ENCODE peak calls at places on chromosomes 7 and 10, in ten cellular contexts. N, Z, I, J, T, A, V, C, P and M are unnamed samples.

GRCh38 chr7:35505031-35505430 is 189.9 kb downstream of the HERPUD2 start:
- DNase-seq in P (no peak), C (no peak), T (no peak), I (no peak), Z (no peak), J (no peak), N (no peak), V (no peak), A (no peak), M (no peak)

GRCh38 chr7:112091768-112092167 is 114.4 kb downstream of the DOCK4 start:
- DNase-seq in T (no peak), J (no peak), N (no peak), A (no peak), V (no peak), Z (no peak), P (no peak), I (no peak), C (no peak), M (no peak)

GRCh38 chr10:116038259-116038658 is 234.7 kb downstream of the GFRA1 start:
- DNase-seq in P (no peak), Z (no peak), J (no peak), A (peak), C (no peak), V (no peak), T (no peak), N (no peak), I (peak), M (peak)

GRCh38 chr10:100998991-100999741 is 442 bp upstream of the LZTS2 start:
- DNase-seq in I (peak), P (peak), V (peak), Z (peak), T (peak), N (no peak), A (peak), J (peak), C (peak), M (peak)

GRCh38 chr10:96626795-96627194 is 40.0 kb upstream of the TM9SF3 start:
- DNase-seq in A (no peak), P (no peak), N (no peak), C (no peak), T (no peak), Z (no peak), J (no peak), V (no peak), I (no peak), M (no peak)

GRCh38 chr7:32212321-32212720 is 142.1 kb upstream of the PDE1C start:
- DNase-seq in A (no peak), T (no peak), V (no peak), I (no peak), C (no peak), Z (peak), P (no peak), J (no peak), N (no peak), M (no peak)

GRCh38 chr10:117736655-117737054 is 194.1 kb downstream of the EMX2 start:
- DNase-seq in N (no peak), A (no peak), Z (no peak), T (no peak), I (peak), P (no peak), C (no peak), V (no peak), J (no peak), M (no peak)

GRCh38 chr10:96339956-96340904 is 18.6 kb downstream of the OPALIN start:
- DNase-seq in Z (no peak), A (peak), J (peak), T (peak), N (peak), C (no peak), P (no peak), I (peak), V (no peak), M (peak)

GRCh38 chr7:49776994-49777393 is 3.6 kb downstream of the VWC2 start:
- DNase-seq in Z (no peak), J (no peak), I (no peak), C (peak), T (no peak), N (no peak), P (no peak), A (no peak), V (no peak), M (no peak)

GRCh38 chr7:128024154-128024553 is 7.1 kb downstream of the LRRC4 start:
- DNase-seq in J (no peak), Z (no peak), I (no peak), N (no peak), C (no peak), V (no peak), T (no peak), A (no peak), P (no peak), M (no peak)

GRCh38 chr10:12503311-12503710 is 154.0 kb downstream of the CAMK1D start:
- DNase-seq in T (no peak), Z (peak), I (no peak), C (peak), V (no peak), J (no peak), A (no peak), N (no peak), P (peak), M (no peak)

GRCh38 chr7:24885305-24885704 is 94.7 kb downstream of the OSBPL3 start:
- DNase-seq in V (no peak), N (no peak), Z (no peak), A (no peak), J (no peak), T (no peak), C (no peak), I (no peak), P (no peak), M (no peak)

GRCh38 chr7:137674551-137675409 is 172.0 kb downstream of the DGKI start:
- DNase-seq in A (no peak), V (no peak), I (no peak), J (no peak), T (no peak), P (no peak), C (no peak), N (no peak), Z (no peak), M (no peak)

GRCh38 chr7:114889646-114890285 is 32.1 kb upstream of the MDFIC start:
- DNase-seq in J (no peak), A (no peak), T (peak), Z (no peak), P (no peak), C (no peak), I (peak), V (no peak), N (peak), M (no peak)

GRCh38 chr7:85160223-85160622 is 26.6 kb downstream of the SEMA3D start:
- DNase-seq in Z (no peak), P (no peak), I (peak), A (no peak), V (no peak), N (no peak), C (no peak), T (no peak), J (no peak), M (no peak)

GRCh38 chr7:144534655-144535395 is 131.3 kb upstream of the NOBOX start:
- DNase-seq in A (no peak), I (no peak), J (no peak), P (no peak), V (no peak), N (no peak), T (no peak), C (no peak), Z (no peak), M (no peak)

GRCh38 chr7:1707756-1708611 is 37.9 kb downstream of the ELFN1 start:
- DNase-seq in I (no peak), V (peak), N (no peak), T (no peak), P (peak), A (no peak), C (peak), Z (peak), J (no peak), M (peak)

GRCh38 chr7:138324905-138325304 is 135.2 kb upstream of the TRIM24 start:
- DNase-seq in J (no peak), P (no peak), A (no peak), C (no peak), I (no peak), T (no peak), N (no peak), V (no peak), Z (no peak), M (no peak)

GRCh38 chr7:142733271-142733670 is 16.0 kb upstream of the PRSS1 start:
- DNase-seq in N (no peak), T (no peak), J (no peak), A (no peak), V (no peak), P (no peak), I (no peak), C (no peak), Z (no peak), M (no peak)

GRCh38 chr7:28490831-28491230 is 78.5 kb downstream of the CREB5 start:
- DNase-seq in P (peak), N (no peak), C (no peak), V (no peak), J (no peak), T (no peak), I (no peak), A (no peak), Z (no peak), M (no peak)

GRCh38 chr7:37218956-37219355 is 229.7 kb downstream of the ELMO1 start:
- DNase-seq in N (no peak), A (no peak), Z (no peak), T (no peak), J (no peak), P (no peak), I (no peak), C (no peak), V (no peak), M (no peak)

GRCh38 chr10:57921140-57921539 is 346.6 kb downstream of the IPMK start:
- DNase-seq in Z (no peak), C (no peak), T (no peak), V (no peak), N (no peak), J (no peak), P (no peak), A (no peak), I (no peak), M (no peak)

GRCh38 chr7:139767561-139767982 is 10.2 kb downstream of the HIPK2 start:
- DNase-seq in J (no peak), A (no peak), P (no peak), I (no peak), N (no peak), Z (no peak), T (no peak), V (no peak), C (no peak), M (no peak)

GRCh38 chr10:86301971-86302370 is 64.6 kb downstream of the GRID1 start:
- DNase-seq in P (peak), Z (peak), I (no peak), V (peak), N (no peak), A (no peak), C (no peak), T (no peak), J (no peak), M (peak)

GRCh38 chr7:14125998-14126397 is 136.5 kb upstream of the ETV1 start:
- DNase-seq in V (no peak), C (no peak), Z (no peak), A (no peak), N (no peak), I (peak), J (no peak), T (no peak), P (no peak), M (no peak)

GRCh38 chr10:133167693-133168616 is 7.9 kb downstream of the KNDC1 start:
- DNase-seq in Z (peak), P (no peak), C (no peak), N (no peak), I (no peak), A (no peak), V (peak), J (no peak), T (no peak), M (peak)

GRCh38 chr10:6292741-6293151 is 90.0 kb downstream of the PFKFB3 start:
- DNase-seq in V (no peak), A (no peak), I (no peak), Z (no peak), N (no peak), J (no peak), T (no peak), C (no peak), P (no peak), M (no peak)

GRCh38 chr7:44098092-44099068 is 5.8 kb upstream of the AEBP1 start:
- DNase-seq in Z (no peak), V (no peak), J (no peak), T (no peak), A (no peak), C (no peak), I (no peak), P (no peak), N (no peak), M (no peak)

GRCh38 chr10:25666276-25666675 is 267.8 kb upstream of the MYO3A start:
- DNase-seq in C (no peak), P (no peak), A (no peak), N (no peak), V (no peak), Z (no peak), J (no peak), I (peak), T (no peak), M (no peak)

GRCh38 chr7:6614941-6615737 is at the start of gene ZNF853:
- DNase-seq in C (peak), I (no peak), P (no peak), Z (no peak), T (no peak), V (no peak), N (no peak), A (no peak), J (no peak), M (no peak)

GRCh38 chr7:20299145-20299544 is 31.6 kb upstream of the ITGB8 start:
- DNase-seq in C (no peak), J (no peak), N (no peak), T (no peak), I (no peak), V (no peak), A (no peak), P (no peak), Z (no peak), M (no peak)